ENCODE peak calls at places on chromosomes 5 and 9, in nine cellular contexts. S is cardiac muscle cell; N is A549; M is mesenchymal stem cell; B is GM23248; P is tibial nerve; W is thoracic aorta; C is CD4-positive, alpha-beta memory T cell; Z is prostate gland. J is an unnamed sample.

GRCh38 chr9:93257808-93258331 is 73.9 kb downstream of the WNK2 start:
- DNase-seq in S (no peak), N (no peak), M (no peak), B (no peak), P (no peak), W (no peak), C (no peak), Z (no peak), J (no peak)

GRCh38 chr9:117546894-117547293 is 132.0 kb upstream of the ASTN2 start:
- DNase-seq in S (no peak), N (no peak), M (no peak), B (no peak), P (no peak), W (no peak), C (peak; percentile 27), Z (peak; percentile 17), J (no peak)

GRCh38 chr9:128733256-128733655 is 9.3 kb upstream of the ZDHHC12 start:
- DNase-seq in S (peak; percentile 92), N (peak; percentile 97), M (peak; percentile 91), B (peak; percentile 76), P (peak; percentile 34), W (no peak), C (no peak), Z (peak; percentile 58), J (no peak)

GRCh38 chr5:45622365-45622764 is 73.8 kb downstream of the HCN1 start:
- DNase-seq in S (no peak), N (no peak), M (no peak), B (no peak), P (no peak), W (no peak), C (no peak), Z (no peak), J (no peak)

GRCh38 chr5:72837524-72838096 is 21.1 kb downstream of the TNPO1 start:
- DNase-seq in S (no peak), N (no peak), M (no peak), B (peak; percentile 40), P (no peak), W (no peak), C (no peak), Z (no peak), J (no peak)

GRCh38 chr9:124037790-124038189 is 26.2 kb downstream of the LHX2 start:
- DNase-seq in S (no peak), N (no peak), M (no peak), B (no peak), P (no peak), W (no peak), C (no peak), Z (no peak), J (no peak)

GRCh38 chr5:176388341-176389113 is at the start of the genes HIGD2A and NOP16:
- DNase-seq in S (peak; percentile 99), N (peak; percentile 99), M (peak; percentile 99), B (peak; percentile 100), P (peak; percentile 99), W (peak; percentile 99), C (peak; percentile 99), Z (peak; percentile 98), J (peak; percentile 100)

GRCh38 chr5:121366515-121366914 is 485.2 kb upstream of the FTMT start:
- DNase-seq in S (no peak), N (peak; percentile 12), M (peak; percentile 56), B (peak; percentile 63), P (no peak), W (no peak), C (no peak), Z (no peak), J (no peak)

GRCh38 chr5:169218862-169219261 is 82.1 kb downstream of the SLIT3 start:
- DNase-seq in S (no peak), N (no peak), M (no peak), B (no peak), P (no peak), W (no peak), C (no peak), Z (peak; percentile 11), J (no peak)

GRCh38 chr5:102307232-102307631 is 11.1 kb upstream of the SLCO4C1 start:
- DNase-seq in S (no peak), N (no peak), M (no peak), B (no peak), P (no peak), W (no peak), C (no peak), Z (no peak), J (no peak)

DNA sequence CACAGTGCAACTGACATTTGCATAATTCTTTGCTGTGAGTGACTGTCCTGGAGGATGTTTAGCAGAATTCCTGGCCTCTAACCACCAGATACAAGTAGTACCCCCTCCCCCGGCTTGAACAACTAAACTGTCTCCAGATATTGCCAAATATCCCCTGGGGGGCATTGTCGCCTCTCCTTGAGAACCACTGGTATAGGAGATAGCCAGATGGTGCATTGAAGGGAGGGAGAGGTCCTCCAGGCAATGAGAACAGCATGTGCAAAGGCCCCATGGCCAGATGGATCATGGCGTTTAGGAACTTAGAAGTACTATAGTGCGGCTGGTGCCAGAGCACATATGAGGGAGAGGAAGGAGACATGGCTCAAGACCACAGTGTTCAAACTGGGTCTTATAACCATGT is 18.9 kb upstream of the ORM1 start:
- DNase-seq in S (no peak), N (no peak), M (no peak), B (no peak), P (no peak), W (no peak), C (no peak), Z (no peak), J (no peak)
- H3K27ac ChIP-seq in S (no peak overlapping the region), N (no peak overlapping the region), M (no peak overlapping the region), B (no peak overlapping the region), P (no peak overlapping the region), W (no peak overlapping the region), C (no peak overlapping the region), Z (no peak overlapping the region), J (no peak overlapping the region)

DNA sequence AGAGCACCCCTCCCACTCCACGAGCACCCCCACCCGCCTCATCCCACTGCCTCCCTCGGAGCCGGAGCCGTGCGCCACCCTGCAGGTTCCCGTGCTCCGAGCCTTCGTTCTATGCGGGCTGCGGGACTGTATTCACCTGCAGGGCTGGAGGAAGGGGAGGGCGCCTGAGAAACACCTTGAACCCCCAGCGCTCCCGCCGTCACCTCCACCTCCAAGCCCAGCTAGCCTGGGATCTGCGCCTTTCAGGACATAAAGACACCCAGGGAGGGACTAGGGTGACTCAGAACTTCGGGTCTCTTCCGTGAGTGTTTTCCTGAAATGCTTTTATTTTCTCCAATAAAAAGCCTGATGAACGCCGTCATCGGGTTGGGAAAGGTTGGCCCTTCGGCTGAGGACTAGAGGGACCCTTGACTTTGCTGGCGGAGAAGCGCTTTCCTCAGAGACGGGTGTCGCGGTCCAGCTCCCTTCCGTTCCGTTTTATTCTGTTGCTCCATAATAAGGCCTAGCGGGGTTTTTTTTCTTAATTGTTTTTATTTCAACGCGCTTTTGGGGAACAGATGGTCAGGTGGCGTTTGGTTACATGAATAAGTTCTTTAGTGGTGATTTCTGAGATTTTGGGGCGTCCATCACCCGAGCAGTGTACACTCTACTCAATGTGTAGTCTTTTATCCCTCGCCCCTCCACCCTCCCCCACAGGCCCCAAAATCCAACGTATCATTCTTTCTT is 4.6 kb downstream of the TLX3 start:
- DNase-seq in S (no peak), N (no peak), M (peak; percentile 16), B (no peak), P (no peak), W (no peak), C (no peak), Z (no peak), J (peak; percentile 47)
- H3K4me1 ChIP-seq in S (peaks cover 5% of the 10 kb centered on the region), N (no peaks in the 10 kb centered on the region), M (peaks cover 56% of the 10 kb centered on the region), B (peaks cover 3% of the 10 kb centered on the region), P (peaks cover 86% of the 10 kb centered on the region), W (peaks cover 70% of the 10 kb centered on the region), C (no peaks in the 10 kb centered on the region), Z (peaks cover 12% of the 10 kb centered on the region), J (peaks cover 35% of the 10 kb centered on the region)

GRCh38 chr5:164998142-164998541 is 1492.7 kb downstream of the MAT2B start:
- DNase-seq in S (no peak), N (no peak), M (no peak), B (no peak), P (no peak), W (no peak), C (no peak), Z (no peak), J (no peak)
- H3K9me3 ChIP-seq in S (no peaks in the 10 kb centered on the region), N (no peaks in the 10 kb centered on the region), M (no peaks in the 10 kb centered on the region), B (no peaks in the 10 kb centered on the region), P (no peaks in the 10 kb centered on the region), W (no peaks in the 10 kb centered on the region), C (no peaks in the 10 kb centered on the region), Z (no peaks in the 10 kb centered on the region), J (no peaks in the 10 kb centered on the region)

GRCh38 chr5:141609044-141609443 is 9.8 kb downstream of the DIAPH1 start:
- DNase-seq in S (no peak), N (no peak), M (no peak), B (no peak), P (no peak), W (no peak), C (no peak), Z (no peak), J (no peak)
- H3K27ac ChIP-seq in S (no peak overlapping the region), N (peak overlapping the region; percentile 60), M (no peak overlapping the region), B (no peak overlapping the region), P (no peak overlapping the region), W (no peak overlapping the region), C (peak overlapping the region; percentile 72), Z (no peak overlapping the region), J (no peak overlapping the region)

DNA sequence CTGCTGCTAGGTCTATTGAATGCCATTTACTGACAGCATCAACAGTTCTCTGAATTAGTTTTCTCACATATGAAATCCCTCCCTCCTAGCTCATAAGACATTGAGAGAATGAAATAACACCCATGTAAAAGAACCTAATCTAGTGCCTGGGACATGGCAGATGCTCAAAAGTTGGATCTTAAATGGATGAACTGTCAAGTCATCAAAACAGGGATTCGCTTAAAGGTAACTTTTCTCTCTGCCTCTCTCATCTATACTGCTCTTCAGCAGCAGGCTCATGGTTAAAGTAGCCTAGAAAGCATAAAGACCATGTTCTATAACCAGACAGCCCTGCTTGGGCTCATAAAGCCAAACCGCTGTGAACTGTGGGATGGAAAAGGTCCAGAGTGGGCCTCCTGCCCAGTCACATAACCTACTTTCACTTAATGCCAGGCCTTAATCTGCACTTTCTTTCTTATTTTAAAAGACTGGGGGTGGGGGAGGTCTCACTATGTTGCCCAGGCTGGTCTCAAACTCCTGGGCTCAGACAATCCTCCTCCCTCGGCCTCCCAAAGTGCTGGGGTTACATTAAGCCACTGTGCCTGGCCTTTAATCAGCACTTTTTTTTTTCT is 3.7 kb downstream of the TMEM245 start:
- DNase-seq in S (peak; percentile 76), N (no peak), M (no peak), B (no peak), P (no peak), W (no peak), C (no peak), Z (no peak), J (no peak)
- H3K4me1 ChIP-seq in S (peaks cover 53% of the 10 kb centered on the region), N (peaks cover 73% of the 10 kb centered on the region), M (peaks cover 8% of the 10 kb centered on the region), B (peaks cover 27% of the 10 kb centered on the region), P (peaks cover 82% of the 10 kb centered on the region), W (peaks cover 82% of the 10 kb centered on the region), C (peaks cover 76% of the 10 kb centered on the region), Z (peaks cover 4% of the 10 kb centered on the region), J (peaks cover 54% of the 10 kb centered on the region)

J was measured in ascending aorta.